ENCODE peak calls at places on chromosome 6, in five cellular contexts. One of them, this sample, is unnamed.

GRCh38 chr6:53139841-53140413 is 8.7 kb downstream of the GCM1 start:
- DNase-seq in MV-4-11: peak
- DNase-seq in M059J: no peak
- DNase-seq in EL: no peak
- DNase-seq in tibial artery: no peak
- DNase-seq in this sample: no peak

GRCh38 chr6:138977646-138978167 is 10.3 kb downstream of the REPS1 start:
- DNase-seq in MV-4-11: no peak
- DNase-seq in M059J: no peak
- DNase-seq in EL: no peak
- DNase-seq in tibial artery: no peak
- DNase-seq in this sample: no peak

GRCh38 chr6:45421700-45422540 is 44.2 kb upstream of the SUPT3H start:
- DNase-seq in MV-4-11: peak
- DNase-seq in M059J: peak
- DNase-seq in EL: peak
- DNase-seq in tibial artery: peak
- DNase-seq in this sample: peak

GRCh38 chr6:56499121-56499520 is 143.6 kb downstream of the DST start:
- DNase-seq in MV-4-11: no peak
- DNase-seq in M059J: no peak
- DNase-seq in EL: no peak
- DNase-seq in tibial artery: no peak
- DNase-seq in this sample: no peak

GRCh38 chr6:130547723-130548122 is 181.9 kb downstream of the TMEM200A start:
- DNase-seq in MV-4-11: no peak
- DNase-seq in M059J: no peak
- DNase-seq in EL: no peak
- DNase-seq in tibial artery: no peak
- DNase-seq in this sample: no peak

GRCh38 chr6:112701201-112701600 is 354.1 kb downstream of the RFPL4B start:
- DNase-seq in MV-4-11: no peak
- DNase-seq in M059J: peak
- DNase-seq in EL: peak
- DNase-seq in tibial artery: no peak
- DNase-seq in this sample: no peak

GRCh38 chr6:139973602-139974373 is 599.3 kb upstream of the CITED2 start:
- DNase-seq in MV-4-11: peak
- DNase-seq in M059J: peak
- DNase-seq in EL: peak
- DNase-seq in tibial artery: no peak
- DNase-seq in this sample: no peak

GRCh38 chr6:77136086-77136485 is 327.2 kb downstream of the HTR1B start:
- DNase-seq in MV-4-11: no peak
- DNase-seq in M059J: peak
- DNase-seq in EL: peak
- DNase-seq in tibial artery: no peak
- DNase-seq in this sample: no peak